ENCODE peak calls at places on chromosomes 16 and 17, in ten cellular contexts. N, Y, Z, Q, W, B, M, A, R and S are unnamed samples.

GRCh38 chr16:79867425-79867997 is 267.0 kb upstream of the MAF start:
- DNase-seq in Z (no peak), N (no peak), A (no peak), Q (no peak), R (no peak), Y (no peak), W (no peak), M (no peak), B (no peak), S (no peak)

GRCh38 chr17:4087911-4088693 is 54.7 kb downstream of the ZZEF1 start:
- DNase-seq in A (no peak), W (no peak), R (no peak), Z (peak), B (no peak), N (no peak), Y (no peak), M (no peak), Q (no peak), S (no peak)

GRCh38 chr17:74804683-74805082 is 28.5 kb upstream of the NAT9 start:
- DNase-seq in Q (no peak), R (no peak), N (no peak), A (no peak), M (no peak), Z (no peak), W (no peak), B (no peak), Y (no peak), S (no peak)

GRCh38 chr16:15694499-15694898 is 44.5 kb downstream of the NDE1 start:
- DNase-seq in R (no peak), N (no peak), Y (no peak), M (no peak), Q (no peak), A (no peak), W (no peak), Z (no peak), B (no peak), S (no peak)

GRCh38 chr17:37131670-37132620 is 183.2 kb downstream of the AATF start:
- DNase-seq in B (no peak), W (no peak), Z (no peak), R (no peak), N (no peak), M (no peak), A (no peak), Q (no peak), Y (no peak), S (no peak)

GRCh38 chr17:31147507-31148202 is 52.9 kb downstream of the NF1 start:
- DNase-seq in M (no peak), Y (no peak), R (no peak), W (no peak), B (no peak), N (no peak), A (no peak), Z (no peak), Q (no peak), S (no peak)

GRCh38 chr17:82236142-82236971 is 7.5 kb downstream of the SLC16A3 start:
- DNase-seq in Q (peak), W (peak), A (peak), M (peak), Z (peak), R (peak), N (peak), B (no peak), Y (peak), S (peak)

GRCh38 chr16:61946019-61946418 is 90.2 kb downstream of the CDH8 start:
- DNase-seq in A (no peak), Q (no peak), Y (no peak), M (no peak), B (no peak), W (no peak), Z (no peak), R (no peak), N (no peak), S (no peak)

GRCh38 chr16:3974751-3975150 is 94.2 kb upstream of the CREBBP start:
- DNase-seq in Y (no peak), Q (no peak), N (no peak), A (no peak), B (no peak), R (no peak), M (no peak), Z (no peak), W (no peak), S (no peak)

GRCh38 chr17:59512844-59513383 is 52.5 kb upstream of the DHX40 start:
- DNase-seq in W (peak), Y (no peak), R (no peak), M (no peak), B (no peak), A (no peak), Q (no peak), Z (no peak), N (no peak), S (no peak)

GRCh38 chr16:79272141-79272577 is 328.4 kb downstream of the MAF start:
- DNase-seq in W (no peak), B (no peak), N (no peak), M (no peak), A (no peak), Q (peak), Y (no peak), Z (no peak), R (peak), S (peak)

GRCh38 chr16:28205974-28206373 is 5.8 kb downstream of the XPO6 start:
- DNase-seq in Y (no peak), Z (no peak), B (no peak), Q (no peak), A (no peak), N (no peak), R (no peak), M (no peak), W (no peak), S (no peak)